ENCODE peak calls at places on chromosomes 7 and 10, in four cellular contexts. One of them, this sample, is unnamed.
A peak's percentile ranks its signal among the peaks of the same experiment; 100 is the strongest.

GRCh38 chr7:71015260-71015900 is 116.6 kb upstream of the GALNT17 start:
- DNase-seq in SK-N-SH: no peak
- DNase-seq in HepG2: no peak
- DNase-seq in IMR-90: no peak
- DNase-seq in this sample: no peak

GRCh38 chr10:58989486-58990039 is 186.9 kb upstream of the PHYHIPL start:
- DNase-seq in IMR-90: no peak
- DNase-seq in HepG2: no peak
- DNase-seq in SK-N-SH: no peak
- DNase-seq in this sample: no peak

GRCh38 chr10:30057421-30057841 is 2.0 kb downstream of the JCAD start:
- DNase-seq in SK-N-SH: no peak
- DNase-seq in HepG2: no peak
- DNase-seq in IMR-90: peak; percentile 40
- DNase-seq in this sample: peak; percentile 18

GRCh38 chr7:34227525-34227924 is 322.2 kb downstream of the BMPER start:
- DNase-seq in IMR-90: no peak
- DNase-seq in HepG2: no peak
- DNase-seq in SK-N-SH: no peak
- DNase-seq in this sample: no peak

GRCh38 chr10:99172950-99173349 is 62.7 kb downstream of the HPSE2 start:
- DNase-seq in HepG2: no peak
- DNase-seq in IMR-90: no peak
- DNase-seq in SK-N-SH: no peak
- DNase-seq in this sample: no peak

GRCh38 chr10:99285846-99286245 is 43.3 kb upstream of the CNNM1 start:
- DNase-seq in HepG2: no peak
- DNase-seq in IMR-90: peak; percentile 1
- DNase-seq in SK-N-SH: no peak
- DNase-seq in this sample: no peak

GRCh38 chr10:108052981-108053380 is 888.5 kb upstream of the SORCS1 start:
- DNase-seq in SK-N-SH: no peak
- DNase-seq in HepG2: no peak
- DNase-seq in IMR-90: no peak
- DNase-seq in this sample: no peak

GRCh38 chr10:93501650-93502049 is 5.2 kb downstream of the CEP55 start:
- DNase-seq in SK-N-SH: no peak
- DNase-seq in IMR-90: no peak
- DNase-seq in HepG2: no peak
- DNase-seq in this sample: no peak

GRCh38 chr10:59991661-59992060 is 85.3 kb upstream of the CCDC6 start:
- DNase-seq in HepG2: no peak
- DNase-seq in IMR-90: no peak
- DNase-seq in SK-N-SH: no peak
- DNase-seq in this sample: peak; percentile 13

GRCh38 chr7:111663771-111664170 is 101.5 kb upstream of the IMMP2L start:
- DNase-seq in IMR-90: no peak
- DNase-seq in HepG2: no peak
- DNase-seq in SK-N-SH: no peak
- DNase-seq in this sample: no peak

GRCh38 chr10:98340261-98340675 is 72.3 kb upstream of the LOXL4 start:
- DNase-seq in IMR-90: peak; percentile 49
- DNase-seq in HepG2: no peak
- DNase-seq in SK-N-SH: no peak
- DNase-seq in this sample: no peak

GRCh38 chr10:62885656-62886461 is 69.7 kb upstream of the EGR2 start:
- DNase-seq in SK-N-SH: no peak
- DNase-seq in HepG2: peak; percentile 15
- DNase-seq in IMR-90: peak; percentile 19
- DNase-seq in this sample: peak; percentile 15

GRCh38 chr7:135536160-135536559 is 21.6 kb upstream of the NUP205 start:
- DNase-seq in IMR-90: peak; percentile 37
- DNase-seq in SK-N-SH: no peak
- DNase-seq in HepG2: peak; percentile 37
- DNase-seq in this sample: peak; percentile 46

GRCh38 chr10:70887804-70888800 is at the start of gene PCBD1:
- DNase-seq in HepG2: peak; percentile 74
- DNase-seq in SK-N-SH: peak; percentile 88
- DNase-seq in IMR-90: peak; percentile 36
- DNase-seq in this sample: peak; percentile 77
- TF ChIP-seq SMC3 in HepG2: no peak
- TF ChIP-seq SMC3 in SK-N-SH: no peak
- TF ChIP-seq SMC3 in IMR-90: no peak
- TF ChIP-seq SMC3 in this sample: no peak

GRCh38 chr7:148175512-148175911 is 415.1 kb upstream of the C7orf33 start:
- DNase-seq in HepG2: no peak
- DNase-seq in IMR-90: no peak
- DNase-seq in SK-N-SH: no peak
- DNase-seq in this sample: no peak

DNA sequence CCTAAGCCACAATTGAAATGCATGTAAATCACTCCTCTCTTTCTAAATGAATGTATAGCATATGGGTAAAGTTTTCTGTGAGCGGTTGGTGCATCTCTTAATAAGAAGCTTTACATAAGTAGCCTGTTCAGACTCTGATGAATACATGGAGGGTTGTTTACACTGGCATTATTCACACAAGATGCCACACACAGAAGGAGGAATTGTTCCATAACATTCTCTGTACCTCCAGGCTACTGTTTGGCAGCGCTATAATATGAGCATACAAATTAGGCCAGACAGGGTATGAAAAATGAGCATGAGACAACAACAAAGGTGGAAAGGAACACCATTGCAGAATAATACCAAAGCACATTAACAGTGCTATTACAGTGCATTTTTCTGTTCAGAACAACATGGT is 417.3 kb upstream of the C7orf33 start:
- DNase-seq in IMR-90: no peak
- DNase-seq in SK-N-SH: no peak
- DNase-seq in HepG2: no peak
- DNase-seq in this sample: no peak
- TF ChIP-seq SMC3 in IMR-90: no peak
- TF ChIP-seq SMC3 in SK-N-SH: no peak
- TF ChIP-seq SMC3 in HepG2: no peak
- TF ChIP-seq SMC3 in this sample: no peak

GRCh38 chr10:8304861-8305260 is 250.4 kb downstream of the GATA3 start:
- DNase-seq in HepG2: no peak
- DNase-seq in IMR-90: no peak
- DNase-seq in SK-N-SH: no peak
- DNase-seq in this sample: no peak
- TF ChIP-seq SMC3 in HepG2: no peak
- TF ChIP-seq SMC3 in IMR-90: no peak
- TF ChIP-seq SMC3 in SK-N-SH: no peak
- TF ChIP-seq SMC3 in this sample: no peak

DNA sequence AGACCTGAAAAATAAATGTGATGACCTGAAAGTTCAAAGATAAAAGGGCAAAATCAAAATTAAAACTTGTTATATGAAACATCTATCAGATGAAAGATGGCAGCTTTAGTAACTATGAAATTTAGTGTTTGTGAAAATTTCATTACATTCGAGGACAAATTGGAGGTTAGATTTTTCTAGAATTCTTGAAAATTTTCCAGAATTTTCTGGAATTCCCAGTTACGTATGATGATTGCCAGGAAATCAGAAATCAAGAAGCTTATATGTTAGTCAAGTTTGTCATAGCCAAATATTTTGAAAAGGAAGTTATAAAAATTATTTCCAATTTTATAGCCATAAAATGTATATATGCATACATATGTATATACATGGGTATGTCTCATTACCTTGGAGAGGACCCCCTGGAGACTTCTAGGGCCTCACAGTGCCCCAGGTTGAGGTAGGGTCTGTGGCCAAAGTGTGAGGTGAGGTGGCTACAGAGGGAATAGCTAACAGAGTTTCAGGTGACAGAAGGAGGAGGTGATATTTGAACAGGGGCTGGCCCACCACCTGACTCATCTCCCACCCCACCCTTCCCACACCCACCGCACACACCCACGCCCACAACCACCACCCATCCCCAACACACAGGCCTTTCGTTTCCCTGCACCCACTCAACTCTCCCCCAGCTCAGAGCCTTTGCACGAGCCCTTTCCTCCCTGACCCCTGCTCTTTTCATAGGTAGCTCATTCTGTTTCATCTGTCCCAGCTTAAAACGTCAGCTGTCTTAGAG is 21.5 kb downstream of the C10orf105 start:
- DNase-seq in HepG2: no peak
- DNase-seq in IMR-90: no peak
- DNase-seq in SK-N-SH: no peak
- DNase-seq in this sample: no peak
- TF ChIP-seq SMC3 in HepG2: no peak
- TF ChIP-seq SMC3 in IMR-90: no peak
- TF ChIP-seq SMC3 in SK-N-SH: no peak
- TF ChIP-seq SMC3 in this sample: no peak

GRCh38 chr7:107145072-107145838 is 23.5 kb upstream of the HBP1 start:
- DNase-seq in SK-N-SH: no peak
- DNase-seq in HepG2: no peak
- DNase-seq in IMR-90: no peak
- DNase-seq in this sample: no peak
- TF ChIP-seq SMC3 in SK-N-SH: no peak
- TF ChIP-seq SMC3 in HepG2: no peak
- TF ChIP-seq SMC3 in IMR-90: no peak
- TF ChIP-seq SMC3 in this sample: no peak

GRCh38 chr7:130352335-130353074 is 7.9 kb downstream of the CPA5 start:
- DNase-seq in IMR-90: peak; percentile 75
- DNase-seq in HepG2: no peak
- DNase-seq in SK-N-SH: peak; percentile 19
- DNase-seq in this sample: no peak

GRCh38 chr7:130350945-130351663 is 6.5 kb downstream of the CPA5 start:
- DNase-seq in SK-N-SH: peak; percentile 18
- DNase-seq in HepG2: peak; percentile 31
- DNase-seq in IMR-90: no peak
- DNase-seq in this sample: no peak

GRCh38 chr7:130349911-130350782 is 5.5 kb downstream of the CPA5 start:
- DNase-seq in IMR-90: peak; percentile 28
- DNase-seq in SK-N-SH: peak; percentile 25
- DNase-seq in HepG2: no peak
- DNase-seq in this sample: no peak

GRCh38 chr7:130353196-130353595 is 8.6 kb downstream of the CPA5 start:
- DNase-seq in HepG2: no peak
- DNase-seq in IMR-90: no peak
- DNase-seq in SK-N-SH: peak; percentile 17
- DNase-seq in this sample: no peak

GRCh38 chr7:130351664-130352015 is 7.0 kb downstream of the CPA5 start:
- DNase-seq in HepG2: no peak
- DNase-seq in SK-N-SH: peak; percentile 18
- DNase-seq in IMR-90: no peak
- DNase-seq in this sample: no peak
- TF ChIP-seq SMC3 in HepG2: no peak
- TF ChIP-seq SMC3 in SK-N-SH: no peak
- TF ChIP-seq SMC3 in IMR-90: no peak
- TF ChIP-seq SMC3 in this sample: no peak